ENCODE peak calls at places on chromosomes 13 and 19, in seven cellular contexts. M is fibroblast of villous mesenchyme, V is BJ, S is esophagus muscularis mucosa, W is left ventricle myocardium inferior, Q is WTC11, R is astrocyte of the spinal cord. B is an unnamed sample.

GRCh38 chr19:19033426-19034203 is at the start of the genes ARMC6 and SUGP2:
- DNase-seq in W (peak; percentile 84), S (peak; percentile 96), Q (peak; percentile 85), V (peak; percentile 56), M (peak; percentile 88), R (peak; percentile 85), B (peak; percentile 91)

GRCh38 chr19:44641866-44642265 is 1.8 kb upstream of the PVR start:
- DNase-seq in S (no peak), Q (no peak), R (no peak), M (no peak), V (no peak), W (no peak), B (no peak)

GRCh38 chr19:45809643-45810159 is 5.4 kb downstream of the RSPH6A start:
- DNase-seq in Q (no peak), R (peak; percentile 83), S (no peak), V (peak; percentile 23), W (no peak), M (peak; percentile 70), B (peak; percentile 74)

GRCh38 chr19:39765091-39766076 is 13.3 kb upstream of the LEUTX start:
- DNase-seq in V (no peak), S (no peak), R (peak; percentile 29), Q (peak; percentile 73), W (no peak), M (peak; percentile 56), B (peak; percentile 61)

GRCh38 chr13:30905932-30906383 is at the start of gene MEDAG:
- DNase-seq in Q (peak; percentile 15), S (peak; percentile 95), R (peak; percentile 78), V (no peak), M (peak; percentile 61), W (peak; percentile 85), B (peak; percentile 94)

GRCh38 chr19:49637865-49638350 is 2.0 kb downstream of the RRAS start:
- DNase-seq in W (peak; percentile 92), Q (peak; percentile 67), S (peak; percentile 95), V (peak; percentile 34), R (peak; percentile 65), M (peak; percentile 84), B (peak; percentile 92)

GRCh38 chr13:40220299-40220935 is 446.0 kb downstream of the FOXO1 start:
- DNase-seq in M (peak; percentile 90), V (no peak), S (no peak), W (no peak), R (peak; percentile 39), Q (no peak), B (peak; percentile 69)

GRCh38 chr19:47280183-47280797 is 5.6 kb downstream of the INAFM1 start:
- DNase-seq in R (no peak), M (no peak), V (no peak), W (no peak), S (no peak), Q (peak; percentile 87), B (peak; percentile 41)

GRCh38 chr19:10784257-10784656 is 51.8 kb downstream of the TMED1 start:
- DNase-seq in M (no peak), Q (no peak), R (no peak), V (no peak), S (no peak), W (peak; percentile 43), B (no peak)

GRCh38 chr13:32940601-32941000 is 75.6 kb upstream of the KL start:
- DNase-seq in R (peak; percentile 70), M (peak; percentile 65), S (no peak), V (no peak), W (peak; percentile 27), Q (no peak), B (peak; percentile 53)

DNA sequence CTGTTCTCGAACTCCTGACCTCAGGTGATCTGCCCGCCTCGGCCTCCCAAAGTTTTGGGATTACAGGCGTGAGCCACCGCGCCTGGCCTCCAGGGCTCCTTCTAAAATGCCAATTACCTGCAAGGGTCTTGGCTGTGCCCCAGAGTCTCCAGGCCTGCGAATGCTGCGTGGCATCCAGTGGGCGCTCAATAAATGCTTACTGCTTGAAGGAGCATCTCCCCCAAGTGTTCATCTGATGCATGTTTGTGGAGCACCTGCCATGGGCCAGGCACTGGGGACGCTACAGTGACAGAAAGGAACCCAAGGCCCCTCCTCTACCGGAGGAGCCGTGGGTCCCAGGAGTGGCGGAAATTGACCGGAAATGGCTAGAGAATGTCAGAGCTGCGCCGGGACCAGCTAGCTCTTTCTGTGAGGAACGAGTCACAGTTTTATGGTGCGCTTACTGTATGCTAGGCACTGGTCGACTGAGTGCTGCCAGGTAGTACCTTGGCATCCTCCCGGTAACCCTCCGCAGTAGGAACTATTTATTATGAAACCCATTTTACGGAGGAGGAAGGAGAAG is 14.2 kb downstream of the ANKRD24 start:
- DNase-seq in M (no peak), V (no peak), Q (no peak), S (no peak), W (no peak), R (no peak), B (no peak)
- TF ChIP-seq CTCF in M (no peak), V (no peak), Q (no peak), S (no peak), W (no peak), R (no peak), B (no peak)

GRCh38 chr19:980133-980998 is 3.8 kb upstream of the WDR18 start:
- DNase-seq in W (no peak), M (peak; percentile 72), R (no peak), S (no peak), Q (peak; percentile 73), V (no peak), B (no peak)
- TF ChIP-seq CTCF in W (no peak), M (no peak), R (no peak), S (no peak), Q (no peak), V (no peak), B (no peak)

GRCh38 chr19:54035215-54036178 is 28.2 kb downstream of the VSTM1 start:
- DNase-seq in R (peak; percentile 81), S (no peak), V (peak; percentile 78), M (peak; percentile 87), Q (no peak), W (no peak), B (peak; percentile 88)

GRCh38 chr19:54024660-54025059 is 33.2 kb downstream of the CACNG6 start:
- DNase-seq in W (no peak), V (no peak), M (no peak), S (no peak), Q (no peak), R (no peak), B (peak; percentile 24)

GRCh38 chr19:54030895-54031586 is 32.7 kb downstream of the VSTM1 start:
- DNase-seq in V (no peak), S (no peak), W (no peak), M (peak; percentile 49), Q (no peak), R (no peak), B (peak; percentile 48)

GRCh38 chr19:54026656-54027055 is 35.2 kb downstream of the CACNG6 start:
- DNase-seq in W (no peak), S (no peak), Q (no peak), M (no peak), V (no peak), R (no peak), B (no peak)

DNA sequence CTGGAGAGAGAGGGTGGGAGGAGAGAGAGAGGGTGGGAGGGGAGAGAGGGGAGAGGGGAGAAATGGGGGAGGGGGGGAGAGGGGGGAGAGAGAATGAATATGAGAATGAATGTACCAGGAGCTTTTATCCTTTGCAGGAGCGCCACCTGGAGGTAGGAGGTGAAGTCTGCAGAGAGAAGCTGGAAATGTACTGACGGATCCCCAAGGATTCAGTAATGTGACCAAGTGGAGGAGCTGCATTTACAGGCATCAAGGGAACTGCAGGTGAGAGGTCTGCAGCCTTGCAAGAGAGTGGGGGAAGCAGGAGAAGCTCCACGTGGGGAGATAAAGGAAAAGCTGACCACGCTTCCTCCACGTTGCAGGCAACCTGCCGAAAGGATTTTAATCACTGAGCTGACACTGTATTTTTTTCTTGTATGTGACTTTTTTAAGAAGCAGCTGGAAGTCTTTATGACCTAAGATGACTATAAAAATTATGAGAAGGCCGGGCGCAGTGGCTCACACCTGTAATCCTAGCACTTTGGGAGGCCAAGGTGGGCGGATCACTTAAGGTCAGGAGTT is 33.7 kb downstream of the VSTM1 start:
- DNase-seq in M (peak; percentile 78), S (no peak), V (no peak), R (peak; percentile 59), Q (peak; percentile 86), W (peak; percentile 31), B (peak; percentile 81)
- TF ChIP-seq CTCF in M (peak; percentile 76), S (peak; percentile 59), V (peak; percentile 77), R (peak; percentile 72), Q (peak; percentile 79), W (peak; percentile 62), B (peak; percentile 72)

GRCh38 chr13:24986826-24987225 is 109.1 kb upstream of the PABPC3 start:
- DNase-seq in V (no peak), M (no peak), R (no peak), W (no peak), S (no peak), Q (no peak), B (no peak)

GRCh38 chr13:24982333-24982999 is 113.5 kb upstream of the PABPC3 start:
- DNase-seq in R (no peak), M (no peak), W (peak; percentile 39), Q (no peak), S (no peak), V (no peak), B (no peak)

GRCh38 chr13:24983094-24983493 is 112.8 kb upstream of the PABPC3 start:
- DNase-seq in S (no peak), R (no peak), M (no peak), Q (no peak), V (no peak), W (no peak), B (no peak)

GRCh38 chr13:24984134-24984533 is 111.8 kb upstream of the PABPC3 start:
- DNase-seq in V (no peak), M (no peak), Q (no peak), R (no peak), S (no peak), W (no peak), B (no peak)

GRCh38 chr13:24985102-24985501 is 110.8 kb upstream of the PABPC3 start:
- DNase-seq in S (no peak), R (no peak), M (no peak), V (no peak), Q (peak; percentile 36), W (no peak), B (no peak)
- TF ChIP-seq CTCF in S (no peak), R (no peak), M (no peak), V (no peak), Q (no peak), W (no peak), B (no peak)

GRCh38 chr13:94345374-94346195 is 133.9 kb downstream of the DCT start:
- DNase-seq in W (no peak), S (no peak), R (peak; percentile 54), V (no peak), M (no peak), Q (no peak), B (peak; percentile 58)
- TF ChIP-seq CTCF in W (peak; percentile 13), S (no peak), R (no peak), V (no peak), M (peak; percentile 7), Q (no peak), B (peak; percentile 24)

DNA sequence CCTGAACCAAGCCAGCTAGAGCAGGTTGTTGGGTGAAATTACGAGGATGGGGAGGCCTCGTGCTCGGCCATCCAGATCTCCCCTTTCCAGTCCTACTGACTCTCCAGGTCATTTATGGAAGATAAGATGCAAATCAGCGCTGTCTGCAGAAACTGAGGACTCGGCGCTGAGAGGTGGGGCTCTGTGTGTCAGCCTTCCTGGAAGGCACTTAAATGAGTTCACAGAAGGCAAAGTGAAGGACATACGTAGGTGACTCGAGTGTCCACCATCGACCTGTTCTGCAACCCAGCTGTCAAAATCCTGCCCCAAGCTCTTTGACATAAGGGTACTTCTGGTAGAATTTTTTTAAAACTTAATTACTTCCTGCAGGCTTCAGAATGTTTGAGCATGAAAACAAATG is 86.4 kb downstream of the RAB20 start:
- DNase-seq in R (no peak), M (no peak), Q (no peak), W (no peak), S (no peak), V (no peak), B (no peak)
- TF ChIP-seq CTCF in R (no peak), M (no peak), Q (no peak), W (no peak), S (no peak), V (no peak), B (no peak)

GRCh38 chr13:70844391-70845108 is 736.3 kb upstream of the KLHL1 start:
- DNase-seq in W (no peak), Q (no peak), M (no peak), R (no peak), S (no peak), V (no peak), B (no peak)
- TF ChIP-seq CTCF in W (no peak), Q (no peak), M (no peak), R (no peak), S (no peak), V (no peak), B (no peak)